ENCODE peak calls at places on chromosomes 16 and 17, in ten cellular contexts. H, X, Q, P, W, U, C, F, V and N are unnamed samples.

GRCh38 chr16:57146735-57147134 is 39.1 kb downstream of the PSME3IP1 start:
- DNase-seq in H (no peak), X (no peak), Q (no peak), P (no peak), W (no peak), U (no peak), C (no peak), F (peak), V (no peak), N (no peak)

GRCh38 chr16:54923055-54923473 is 7.6 kb upstream of the IRX5 start:
- DNase-seq in H (no peak), X (no peak), Q (no peak), P (no peak), W (no peak), U (no peak), C (no peak), F (peak), V (no peak), N (no peak)

GRCh38 chr17:38711792-38712571 is 6.9 kb downstream of the MLLT6 start:
- DNase-seq in H (no peak), X (no peak), Q (no peak), P (no peak), W (no peak), U (no peak), C (no peak), F (peak), V (no peak), N (no peak)

GRCh38 chr16:11016524-11016988 is 72.2 kb downstream of the CLEC16A start:
- DNase-seq in H (peak), X (no peak), Q (no peak), P (no peak), W (peak), U (no peak), C (no peak), F (no peak), V (no peak), N (no peak)

GRCh38 chr17:39744075-39744835 is 6.5 kb downstream of the GRB7 start:
- DNase-seq in H (no peak), X (no peak), Q (no peak), P (no peak), W (no peak), U (no peak), C (no peak), F (no peak), V (no peak), N (no peak)

GRCh38 chr16:78122774-78123315 is 23.4 kb downstream of the WWOX start:
- DNase-seq in H (peak), X (no peak), Q (no peak), P (peak), W (peak), U (peak), C (peak), F (peak), V (no peak), N (no peak)

GRCh38 chr16:70598937-70599503 is 47.3 kb upstream of the IL34 start:
- DNase-seq in H (no peak), X (no peak), Q (no peak), P (no peak), W (no peak), U (no peak), C (no peak), F (no peak), V (no peak), N (no peak)

GRCh38 chr17:3804503-3804931 is 3.5 kb upstream of the ITGAE start:
- DNase-seq in H (no peak), X (no peak), Q (no peak), P (no peak), W (no peak), U (no peak), C (peak), F (no peak), V (peak), N (peak)

GRCh38 chr17:69367298-69367697 is 40.4 kb upstream of the ABCA5 start:
- DNase-seq in H (no peak), X (no peak), Q (no peak), P (no peak), W (no peak), U (no peak), C (no peak), F (no peak), V (no peak), N (peak)

GRCh38 chr17:40399185-40399584 is 18.5 kb downstream of the TOP2A start:
- DNase-seq in H (peak), X (no peak), Q (no peak), P (peak), W (peak), U (no peak), C (peak), F (peak), V (no peak), N (no peak)

GRCh38 chr16:67833035-67833417 is 9.1 kb upstream of the THAP11 start:
- DNase-seq in H (peak), X (no peak), Q (no peak), P (no peak), W (peak), U (no peak), C (no peak), F (peak), V (no peak), N (no peak)

GRCh38 chr17:57091186-57091618 is 6.2 kb downstream of the AKAP1 start:
- DNase-seq in H (no peak), X (no peak), Q (no peak), P (no peak), W (no peak), U (peak), C (no peak), F (no peak), V (no peak), N (no peak)

GRCh38 chr17:82377924-82378740 is 6.6 kb downstream of the UTS2R start:
- DNase-seq in H (no peak), X (no peak), Q (no peak), P (no peak), W (no peak), U (no peak), C (no peak), F (no peak), V (no peak), N (no peak)

GRCh38 chr17:79089720-79090502 is 15.3 kb downstream of the ENGASE start:
- DNase-seq in H (no peak), X (no peak), Q (no peak), P (no peak), W (no peak), U (no peak), C (no peak), F (no peak), V (no peak), N (no peak)

GRCh38 chr16:70681382-70682238 is 4.2 kb downstream of the MTSS2 start:
- DNase-seq in H (no peak), X (no peak), Q (no peak), P (no peak), W (peak), U (peak), C (no peak), F (no peak), V (no peak), N (no peak)

GRCh38 chr16:82892327-82892726 is 265.6 kb downstream of the CDH13 start:
- DNase-seq in H (no peak), X (no peak), Q (no peak), P (no peak), W (no peak), U (no peak), C (no peak), F (no peak), V (no peak), N (no peak)

GRCh38 chr16:84617631-84618427 is at the start of gene COTL1:
- DNase-seq in H (peak), X (peak), Q (peak), P (peak), W (peak), U (peak), C (peak), F (peak), V (peak), N (no peak)

GRCh38 chr17:34709108-34709779 is 129.9 kb downstream of the TMEM132E start:
- DNase-seq in H (no peak), X (no peak), Q (no peak), P (no peak), W (peak), U (peak), C (no peak), F (no peak), V (no peak), N (no peak)

GRCh38 chr16:61014869-61015268 is 1021.4 kb downstream of the CDH8 start:
- DNase-seq in H (no peak), X (no peak), Q (no peak), P (no peak), W (no peak), U (no peak), C (no peak), F (peak), V (no peak), N (no peak)

GRCh38 chr16:11621920-11622651 is 35.4 kb upstream of the LITAF start:
- DNase-seq in H (no peak), X (peak), Q (peak), P (no peak), W (peak), U (no peak), C (peak), F (no peak), V (peak), N (no peak)

GRCh38 chr16:27404163-27404823 is 2.3 kb downstream of the IL21R start:
- DNase-seq in H (no peak), X (no peak), Q (no peak), P (no peak), W (no peak), U (no peak), C (peak), F (no peak), V (no peak), N (no peak)

GRCh38 chr17:336110-337021 is 16.2 kb downstream of the RPH3AL start:
- DNase-seq in H (peak), X (no peak), Q (no peak), P (no peak), W (peak), U (no peak), C (no peak), F (no peak), V (peak), N (no peak)

GRCh38 chr17:79797492-79798295 is 817 bp upstream of the CBX8 start:
- DNase-seq in H (no peak), X (no peak), Q (no peak), P (no peak), W (no peak), U (no peak), C (peak), F (peak), V (no peak), N (no peak)

GRCh38 chr17:17363638-17364337 is 60.6 kb downstream of the NT5M start:
- DNase-seq in H (no peak), X (no peak), Q (no peak), P (no peak), W (no peak), U (no peak), C (no peak), F (no peak), V (no peak), N (no peak)

GRCh38 chr16:61900482-61900881 is 135.8 kb downstream of the CDH8 start:
- DNase-seq in H (peak), X (no peak), Q (no peak), P (no peak), W (peak), U (no peak), C (no peak), F (no peak), V (no peak), N (no peak)

GRCh38 chr17:29093090-29093871 is 50.3 kb downstream of the PIPOX start:
- DNase-seq in H (no peak), X (no peak), Q (no peak), P (no peak), W (no peak), U (no peak), C (no peak), F (no peak), V (no peak), N (no peak)

GRCh38 chr16:21638573-21638975 is 13.8 kb downstream of the IGSF6 start:
- DNase-seq in H (peak), X (no peak), Q (no peak), P (no peak), W (no peak), U (no peak), C (no peak), F (no peak), V (no peak), N (no peak)

GRCh38 chr17:58382108-58382884 is 30.3 kb upstream of the SUPT4H1 start:
- DNase-seq in H (no peak), X (no peak), Q (no peak), P (no peak), W (no peak), U (no peak), C (peak), F (no peak), V (no peak), N (peak)

GRCh38 chr16:2912330-2913199 is 834 bp downstream of the FLYWCH1 start:
- DNase-seq in H (peak), X (peak), Q (no peak), P (no peak), W (peak), U (no peak), C (no peak), F (peak), V (peak), N (no peak)

GRCh38 chr17:14373587-14374259 is 72.8 kb downstream of the HS3ST3B1 start:
- DNase-seq in H (peak), X (no peak), Q (no peak), P (no peak), W (no peak), U (no peak), C (no peak), F (no peak), V (no peak), N (no peak)